ENCODE peak calls at places on chromosomes 1 and 21, in eight cellular contexts. P, H, I, K, U, S, Z and O are unnamed samples.
A peak's percentile ranks its signal among the peaks of the same experiment; 100 is the strongest.

GRCh38 chr1:217029311-217030157 is 306.3 kb upstream of the ESRRG start:
- DNase-seq in K (peak; percentile 70), Z (no peak), P (no peak), S (no peak), H (peak; percentile 8), U (peak; percentile 9), I (no peak), O (no peak)

GRCh38 chr1:241716915-241717651 is 65.0 kb downstream of the WDR64 start:
- DNase-seq in P (no peak), K (no peak), I (no peak), H (no peak), U (no peak), Z (no peak), S (peak; percentile 58), O (no peak)

GRCh38 chr21:42340187-42340586 is 10.6 kb downstream of the TFF2 start:
- DNase-seq in S (no peak), Z (no peak), H (no peak), P (no peak), I (no peak), K (no peak), U (no peak), O (no peak)

GRCh38 chr1:46767649-46768282 is 31.1 kb upstream of the CYP4B1 start:
- DNase-seq in Z (no peak), I (no peak), U (no peak), H (no peak), S (no peak), K (no peak), P (no peak), O (no peak)

GRCh38 chr1:52533710-52534109 is 19.2 kb downstream of the TUT4 start:
- DNase-seq in H (no peak), I (no peak), K (no peak), P (no peak), S (no peak), U (no peak), Z (no peak), O (no peak)

GRCh38 chr1:4628992-4629391 is 25.4 kb upstream of the AJAP1 start:
- DNase-seq in Z (no peak), K (no peak), U (no peak), H (no peak), I (no peak), S (no peak), P (no peak), O (no peak)

GRCh38 chr1:170010443-170010842 is 64.1 kb downstream of the KIFAP3 start:
- DNase-seq in U (no peak), P (no peak), K (peak; percentile 75), Z (peak; percentile 40), S (peak; percentile 50), H (peak; percentile 86), I (peak; percentile 51), O (no peak)

GRCh38 chr1:225428066-225428878 is 434 bp upstream of the LBR start:
- DNase-seq in H (peak; percentile 77), U (peak; percentile 80), I (peak; percentile 91), P (peak; percentile 94), S (peak; percentile 71), Z (peak; percentile 92), K (peak; percentile 90), O (peak; percentile 79)

GRCh38 chr21:36073181-36073580 is 3.4 kb downstream of the CBR1 start:
- DNase-seq in I (no peak), K (no peak), S (no peak), U (no peak), Z (no peak), P (no peak), H (no peak), O (no peak)

GRCh38 chr1:13948851-13949490 is 249.0 kb downstream of the PRDM2 start:
- DNase-seq in U (no peak), S (no peak), P (peak; percentile 66), K (peak; percentile 90), I (peak; percentile 83), Z (no peak), H (peak; percentile 75), O (no peak)

GRCh38 chr1:178134061-178134460 is 40.2 kb downstream of the RASAL2 start:
- DNase-seq in S (peak; percentile 73), U (no peak), P (no peak), K (peak; percentile 55), Z (peak; percentile 64), H (peak; percentile 9), I (peak; percentile 25), O (no peak)

GRCh38 chr1:1619917-1620361 is 4.6 kb downstream of the MIB2 start:
- DNase-seq in U (no peak), P (peak; percentile 90), I (no peak), K (no peak), H (no peak), S (no peak), Z (peak; percentile 52), O (no peak)

GRCh38 chr1:83011270-83011669 is 987.7 kb downstream of the TTLL7 start:
- DNase-seq in Z (no peak), S (no peak), U (no peak), P (no peak), K (no peak), H (no peak), I (no peak), O (no peak)

GRCh38 chr1:235834620-235835019 is 32.1 kb downstream of the LYST start:
- DNase-seq in P (no peak), U (no peak), S (no peak), I (no peak), H (no peak), Z (no peak), K (no peak), O (no peak)

GRCh38 chr1:61779231-61779630 is 37.0 kb downstream of the PATJ start:
- DNase-seq in P (no peak), Z (no peak), H (no peak), K (no peak), U (no peak), S (no peak), I (no peak), O (no peak)

GRCh38 chr1:43913051-43913501 is 20.5 kb upstream of the ARTN start:
- DNase-seq in U (no peak), S (no peak), K (no peak), H (no peak), I (no peak), Z (no peak), P (no peak), O (no peak)

GRCh38 chr1:233639611-233640010 is 25.7 kb downstream of the KCNK1 start:
- DNase-seq in U (no peak), I (no peak), K (peak; percentile 4), Z (no peak), H (no peak), P (no peak), S (no peak), O (no peak)

GRCh38 chr1:47433453-47434050 is 4.3 kb upstream of the FOXD2 start:
- DNase-seq in Z (no peak), U (no peak), P (no peak), K (no peak), I (no peak), H (no peak), S (no peak), O (no peak)

GRCh38 chr1:179770887-179771502 is 27.9 kb downstream of the FAM163A start:
- DNase-seq in S (no peak), Z (no peak), K (no peak), U (no peak), I (no peak), H (no peak), P (no peak), O (no peak)

GRCh38 chr1:208238710-208239517 is 5.3 kb downstream of the PLXNA2 start:
- DNase-seq in H (no peak), I (no peak), K (peak; percentile 74), U (no peak), S (peak; percentile 55), Z (peak; percentile 44), P (no peak), O (no peak)

GRCh38 chr1:119327436-119328155 is 41.0 kb upstream of the HAO2 start:
- DNase-seq in Z (peak; percentile 22), S (no peak), K (peak; percentile 17), H (peak; percentile 14), I (peak; percentile 46), P (peak; percentile 61), U (no peak), O (peak; percentile 64)
- TF ChIP-seq CTCF in Z (no peak), S (peak; percentile 64), K (peak; percentile 48), H (no peak), I (no peak), P (peak; percentile 12), U (no peak), O (no peak)

GRCh38 chr21:44944596-44944995 is 4.8 kb downstream of the SLX9 start:
- DNase-seq in U (no peak), P (peak; percentile 16), K (no peak), I (no peak), H (no peak), S (no peak), Z (no peak), O (no peak)
- TF ChIP-seq CTCF in U (no peak), P (no peak), K (no peak), I (no peak), H (no peak), S (no peak), Z (no peak), O (no peak)

DNA sequence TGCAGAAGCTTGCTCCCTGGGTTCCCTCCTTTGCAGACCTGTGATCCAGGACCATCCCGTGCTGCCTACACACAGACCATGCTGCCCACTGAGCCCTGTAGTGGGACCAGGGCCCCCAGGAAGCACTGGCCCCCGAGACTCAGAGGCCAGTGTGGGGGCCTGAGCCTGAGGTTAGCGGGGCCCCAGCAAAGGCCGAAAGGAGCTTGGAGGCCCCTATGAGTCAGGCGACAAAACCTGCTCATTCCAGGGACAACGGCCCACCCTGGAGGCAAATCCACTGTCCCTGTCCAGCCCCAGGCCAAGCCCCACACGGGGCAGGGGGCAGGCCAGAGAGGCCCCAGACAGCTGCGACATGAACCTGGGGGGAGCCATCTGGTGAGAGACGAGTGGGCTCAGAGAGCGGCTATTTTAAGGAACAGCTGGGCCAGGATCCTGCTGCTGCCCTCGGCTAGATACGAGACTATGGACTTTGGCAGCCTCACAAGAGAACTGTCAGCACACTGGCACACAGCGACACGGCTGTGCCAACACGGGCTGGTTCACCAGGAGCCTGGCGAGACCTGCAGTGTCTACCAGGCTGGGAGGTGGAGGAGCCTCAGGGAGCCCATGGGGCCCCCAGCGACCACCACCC is 74.7 kb downstream of the ARHGEF16 start:
- DNase-seq in Z (peak; percentile 76), H (no peak), U (peak; percentile 33), P (peak; percentile 89), I (peak; percentile 67), K (no peak), S (no peak), O (no peak)
- TF ChIP-seq CTCF in Z (no peak), H (no peak), U (no peak), P (no peak), I (no peak), K (no peak), S (no peak), O (no peak)

DNA sequence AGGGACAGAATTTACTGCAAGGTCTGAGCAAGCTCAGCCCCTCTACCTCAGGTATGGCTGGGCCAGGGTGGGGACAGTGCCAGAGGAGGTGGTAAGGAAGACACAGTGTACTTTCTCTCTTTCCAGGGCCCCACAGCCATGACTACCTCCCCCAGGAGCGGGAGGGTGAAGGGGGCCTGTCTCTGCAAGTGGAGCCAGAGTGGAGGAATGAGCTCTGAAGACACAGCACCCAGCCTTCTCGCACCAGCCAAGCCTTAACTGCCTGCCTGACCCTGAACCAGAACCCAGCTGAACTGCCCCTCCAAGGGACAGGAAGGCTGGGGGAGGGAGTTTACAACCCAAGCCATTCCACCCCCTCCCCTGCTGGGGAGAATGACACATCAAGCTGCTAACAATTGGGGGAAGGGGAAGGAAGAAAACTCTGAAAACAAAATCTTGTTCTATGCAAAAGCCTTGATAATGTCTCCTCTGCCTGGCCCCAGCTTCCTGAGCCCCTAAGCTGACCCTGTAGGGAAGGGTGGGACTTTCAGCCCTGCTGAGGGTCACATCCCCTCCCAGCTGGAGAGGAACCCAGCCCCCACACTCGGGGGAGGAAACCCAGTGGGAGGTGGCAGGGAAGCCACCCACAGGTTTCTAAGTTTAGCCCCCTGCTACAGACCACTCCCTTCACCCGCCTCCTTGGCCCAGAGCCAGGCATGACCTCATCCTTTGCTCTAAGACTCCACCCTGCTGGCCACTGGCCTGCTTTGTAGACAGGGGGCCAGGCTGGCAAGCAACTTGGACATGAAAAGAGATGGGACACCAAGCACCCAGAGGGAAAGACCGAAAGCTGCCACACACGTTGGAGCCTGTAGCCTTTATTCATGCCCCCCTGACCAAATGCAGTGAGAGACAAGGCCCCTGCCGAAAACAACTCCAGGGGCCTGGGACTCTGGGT is 6.4 kb downstream of the RHOC start:
- DNase-seq in I (peak; percentile 98), K (peak; percentile 97), S (peak; percentile 90), Z (peak; percentile 99), H (peak; percentile 99), P (peak; percentile 97), U (peak; percentile 93), O (peak; percentile 87)
- TF ChIP-seq CTCF in I (peak; percentile 6), K (no peak), S (peak; percentile 39), Z (peak; percentile 16), H (no peak), P (no peak), U (no peak), O (no peak)